ENCODE peak calls at places on chromosomes 5 and 9, in eight cellular contexts. B, V, E, S, C, G, H and X are unnamed samples.
A peak's percentile ranks its signal among the peaks of the same experiment; 100 is the strongest.

GRCh38 chr9:33765411-33765810 is 29.9 kb upstream of the PRSS3 start:
- DNase-seq in S (no peak), C (no peak), B (peak; percentile 76), G (no peak), E (no peak), V (peak; percentile 73), H (no peak), X (no peak)

GRCh38 chr9:109315480-109315879 is 5.4 kb downstream of the EPB41L4B start:
- DNase-seq in B (no peak), E (no peak), H (no peak), G (no peak), C (no peak), V (no peak), S (no peak), X (no peak)

GRCh38 chr5:152642406-152642805 is 237.3 kb upstream of the NMUR2 start:
- DNase-seq in H (no peak), S (no peak), E (no peak), B (no peak), V (no peak), C (no peak), G (no peak), X (no peak)

GRCh38 chr5:29069104-29069402 is 2030.7 kb upstream of the CDH9 start:
- DNase-seq in G (no peak), H (no peak), B (no peak), E (no peak), V (no peak), S (no peak), C (no peak), X (no peak)

GRCh38 chr5:91142819-91143218 is 240.3 kb downstream of the ARRDC3 start:
- DNase-seq in C (no peak), V (no peak), B (no peak), S (no peak), E (no peak), H (no peak), G (no peak), X (peak; percentile 56)

GRCh38 chr5:10288600-10289213 is 19.0 kb downstream of the CMBL start:
- DNase-seq in C (no peak), G (peak; percentile 89), B (no peak), S (no peak), H (peak; percentile 35), V (no peak), E (peak; percentile 99), X (no peak)

GRCh38 chr5:179195561-179196419 is 135.6 kb downstream of the ZNF354C start:
- DNase-seq in E (no peak), V (no peak), H (no peak), B (no peak), C (no peak), G (no peak), S (no peak), X (no peak)

GRCh38 chr9:93674580-93675335 is 98.4 kb downstream of the PHF2 start:
- DNase-seq in B (no peak), V (no peak), C (no peak), G (peak; percentile 15), E (no peak), H (no peak), S (no peak), X (no peak)

GRCh38 chr9:81462759-81463158 is 226.6 kb downstream of the TLE1 start:
- DNase-seq in G (no peak), B (peak; percentile 11), V (peak; percentile 50), S (no peak), H (no peak), E (no peak), C (no peak), X (no peak)

GRCh38 chr9:34279431-34279830 is 49.6 kb downstream of the KIF24 start:
- DNase-seq in B (no peak), S (no peak), V (peak; percentile 50), C (no peak), E (peak; percentile 93), G (no peak), H (no peak), X (no peak)

GRCh38 chr5:133977858-133978257 is 9.4 kb upstream of the C5orf15 start:
- DNase-seq in B (peak; percentile 85), H (no peak), V (peak; percentile 81), C (no peak), E (no peak), G (no peak), S (no peak), X (no peak)

GRCh38 chr5:138536665-138537315 is 6.2 kb downstream of the ETF1 start:
- DNase-seq in E (no peak), B (peak; percentile 36), V (no peak), S (no peak), C (no peak), G (no peak), H (no peak), X (no peak)

GRCh38 chr9:130501645-130502044 is 56.9 kb downstream of the ASS1 start:
- DNase-seq in V (no peak), C (no peak), G (no peak), E (no peak), B (no peak), H (no peak), S (no peak), X (no peak)

GRCh38 chr9:28839778-28840430 is 1266.6 kb upstream of the C9orf72 start:
- DNase-seq in C (no peak), B (no peak), E (no peak), G (no peak), S (no peak), H (no peak), V (no peak), X (no peak)

GRCh38 chr9:127884427-127884911 is 7.0 kb upstream of the AK1 start:
- DNase-seq in C (no peak), V (peak; percentile 43), G (peak; percentile 72), B (no peak), S (no peak), H (no peak), E (peak; percentile 76), X (no peak)

GRCh38 chr9:29548436-29548835 is 1975.2 kb upstream of the C9orf72 start:
- DNase-seq in C (no peak), S (no peak), B (no peak), V (no peak), H (no peak), G (no peak), E (no peak), X (no peak)

GRCh38 chr9:79975471-79976316 is 403.9 kb downstream of the TLE4 start:
- DNase-seq in H (no peak), G (no peak), S (no peak), C (no peak), E (peak; percentile 27), V (no peak), B (no peak), X (peak; percentile 4)

GRCh38 chr9:36903541-36904435 is 130.3 kb downstream of the PAX5 start:
- DNase-seq in E (no peak), G (no peak), B (peak; percentile 92), C (no peak), H (no peak), S (peak; percentile 20), V (peak; percentile 62), X (no peak)

GRCh38 chr5:138353550-138353893 is 1.0 kb downstream of the KDM3B start:
- DNase-seq in S (no peak), G (no peak), C (peak; percentile 30), E (no peak), V (no peak), H (peak; percentile 20), B (no peak), X (no peak)

GRCh38 chr9:114616684-114617520 is 5.8 kb downstream of the TMEM268 start:
- DNase-seq in V (no peak), B (no peak), E (peak; percentile 40), H (peak; percentile 3), G (peak; percentile 80), S (no peak), C (no peak), X (no peak)

GRCh38 chr5:150523472-150524350 is 15.8 kb downstream of the NDST1 start:
- DNase-seq in G (no peak), H (peak; percentile 5), C (no peak), E (peak; percentile 32), S (no peak), B (peak; percentile 80), V (peak; percentile 80), X (peak; percentile 46)

GRCh38 chr5:35683466-35683865 is 65.8 kb downstream of the SPEF2 start:
- DNase-seq in V (no peak), B (no peak), E (no peak), G (no peak), H (no peak), S (no peak), C (no peak), X (no peak)

GRCh38 chr9:35923927-35924763 is 14.9 kb downstream of the SPAAR start:
- DNase-seq in H (no peak), C (no peak), E (no peak), B (peak; percentile 96), V (peak; percentile 97), S (peak; percentile 33), G (no peak), X (no peak)

GRCh38 chr5:179253730-179254129 is 91.5 kb downstream of the ADAMTS2 start:
- DNase-seq in G (no peak), B (no peak), C (no peak), V (no peak), H (no peak), E (no peak), S (no peak), X (no peak)

GRCh38 chr9:112754578-112754977 is 4.0 kb downstream of the SNX30 start:
- DNase-seq in B (no peak), G (no peak), V (peak; percentile 91), E (no peak), C (peak; percentile 74), H (no peak), S (no peak), X (no peak)

GRCh38 chr9:37329576-37329975 is 92.9 kb upstream of the GRHPR start:
- DNase-seq in S (no peak), E (peak; percentile 9), V (peak; percentile 48), G (no peak), B (peak; percentile 34), C (no peak), H (peak; percentile 1), X (no peak)

GRCh38 chr9:126861707-126862460 is 1.4 kb downstream of the ZBTB34 start:
- DNase-seq in H (no peak), C (no peak), S (no peak), B (no peak), V (peak; percentile 37), G (no peak), E (no peak), X (no peak)